ENCODE peak calls at places on chromosomes 7 and 10, in four cellular contexts. One of them, this sample, is unnamed.

GRCh38 chr10:29356931-29357330 is 68.1 kb downstream of the LYZL1 start:
- DNase-seq in astrocyte: peak; percentile 56
- DNase-seq in esophagus squamous epithelium: no peak
- DNase-seq in CD8-positive, alpha-beta T cell: no peak
- DNase-seq in this sample: no peak

GRCh38 chr7:106462365-106462859 is 177.6 kb upstream of the NAMPT start:
- DNase-seq in astrocyte: no peak
- DNase-seq in esophagus squamous epithelium: no peak
- DNase-seq in CD8-positive, alpha-beta T cell: no peak
- DNase-seq in this sample: no peak

GRCh38 chr10:5896765-5897340 is 6.8 kb downstream of the FBH1 start:
- DNase-seq in astrocyte: no peak
- DNase-seq in esophagus squamous epithelium: no peak
- DNase-seq in CD8-positive, alpha-beta T cell: no peak
- DNase-seq in this sample: no peak

GRCh38 chr7:91517408-91517807 is 253.2 kb downstream of the FZD1 start:
- DNase-seq in astrocyte: peak; percentile 66
- DNase-seq in esophagus squamous epithelium: no peak
- DNase-seq in CD8-positive, alpha-beta T cell: no peak
- DNase-seq in this sample: no peak

GRCh38 chr10:29535012-29535777 is 99.6 kb downstream of the SVIL start:
- DNase-seq in astrocyte: peak; percentile 92
- DNase-seq in esophagus squamous epithelium: no peak
- DNase-seq in CD8-positive, alpha-beta T cell: no peak
- DNase-seq in this sample: peak; percentile 34

GRCh38 chr10:132846631-132847415 is 60.9 kb upstream of the NKX6-2 start:
- DNase-seq in astrocyte: no peak
- DNase-seq in esophagus squamous epithelium: no peak
- DNase-seq in CD8-positive, alpha-beta T cell: no peak
- DNase-seq in this sample: no peak

GRCh38 chr10:113683300-113683699 is 3.6 kb downstream of the CASP7 start:
- DNase-seq in astrocyte: no peak
- DNase-seq in esophagus squamous epithelium: no peak
- DNase-seq in CD8-positive, alpha-beta T cell: no peak
- DNase-seq in this sample: no peak

GRCh38 chr7:2471396-2471795 is 4.8 kb downstream of the GRIFIN start:
- DNase-seq in astrocyte: no peak
- DNase-seq in esophagus squamous epithelium: no peak
- DNase-seq in CD8-positive, alpha-beta T cell: no peak
- DNase-seq in this sample: peak; percentile 55

GRCh38 chr7:1311406-1312097 is 78.9 kb downstream of the UNCX start:
- DNase-seq in astrocyte: no peak
- DNase-seq in esophagus squamous epithelium: no peak
- DNase-seq in CD8-positive, alpha-beta T cell: no peak
- DNase-seq in this sample: no peak

GRCh38 chr7:51029586-51030230 is 247.0 kb upstream of the GRB10 start:
- DNase-seq in astrocyte: peak; percentile 91
- DNase-seq in esophagus squamous epithelium: no peak
- DNase-seq in CD8-positive, alpha-beta T cell: no peak
- DNase-seq in this sample: no peak

GRCh38 chr10:20768849-20769248 is 128.3 kb downstream of the NEBL start:
- DNase-seq in astrocyte: peak; percentile 6
- DNase-seq in esophagus squamous epithelium: no peak
- DNase-seq in CD8-positive, alpha-beta T cell: no peak
- DNase-seq in this sample: no peak

GRCh38 chr10:58712982-58713381 is 200.3 kb downstream of the BICC1 start:
- DNase-seq in astrocyte: no peak
- DNase-seq in esophagus squamous epithelium: no peak
- DNase-seq in CD8-positive, alpha-beta T cell: no peak
- DNase-seq in this sample: no peak

GRCh38 chr10:91017202-91017601 is 96.3 kb upstream of the ANKRD1 start:
- DNase-seq in astrocyte: no peak
- DNase-seq in esophagus squamous epithelium: no peak
- DNase-seq in CD8-positive, alpha-beta T cell: no peak
- DNase-seq in this sample: no peak

GRCh38 chr7:138186951-138187351 is 110.7 kb downstream of the AKR1D1 start:
- DNase-seq in astrocyte: peak; percentile 87
- DNase-seq in esophagus squamous epithelium: no peak
- DNase-seq in CD8-positive, alpha-beta T cell: no peak
- DNase-seq in this sample: no peak

GRCh38 chr7:5237286-5237685 is 45.5 kb upstream of the SLC29A4 start:
- DNase-seq in astrocyte: peak; percentile 30
- DNase-seq in esophagus squamous epithelium: no peak
- DNase-seq in CD8-positive, alpha-beta T cell: no peak
- DNase-seq in this sample: no peak

GRCh38 chr7:125010540-125010939 is 80.9 kb upstream of the POT1 start:
- DNase-seq in astrocyte: no peak
- DNase-seq in esophagus squamous epithelium: no peak
- DNase-seq in CD8-positive, alpha-beta T cell: no peak
- DNase-seq in this sample: no peak

GRCh38 chr7:40946549-40946948 is 756.3 kb downstream of the INHBA start:
- DNase-seq in astrocyte: no peak
- DNase-seq in esophagus squamous epithelium: no peak
- DNase-seq in CD8-positive, alpha-beta T cell: no peak
- DNase-seq in this sample: no peak

GRCh38 chr7:40948239-40948638 is 754.7 kb downstream of the INHBA start:
- DNase-seq in astrocyte: no peak
- DNase-seq in esophagus squamous epithelium: no peak
- DNase-seq in CD8-positive, alpha-beta T cell: no peak
- DNase-seq in this sample: no peak

GRCh38 chr7:40944981-40945585 is 757.8 kb downstream of the INHBA start:
- DNase-seq in astrocyte: no peak
- DNase-seq in esophagus squamous epithelium: no peak
- DNase-seq in CD8-positive, alpha-beta T cell: no peak
- DNase-seq in this sample: no peak

GRCh38 chr7:40945788-40946187 is 757.1 kb downstream of the INHBA start:
- DNase-seq in astrocyte: no peak
- DNase-seq in esophagus squamous epithelium: no peak
- DNase-seq in CD8-positive, alpha-beta T cell: no peak
- DNase-seq in this sample: no peak

DNA sequence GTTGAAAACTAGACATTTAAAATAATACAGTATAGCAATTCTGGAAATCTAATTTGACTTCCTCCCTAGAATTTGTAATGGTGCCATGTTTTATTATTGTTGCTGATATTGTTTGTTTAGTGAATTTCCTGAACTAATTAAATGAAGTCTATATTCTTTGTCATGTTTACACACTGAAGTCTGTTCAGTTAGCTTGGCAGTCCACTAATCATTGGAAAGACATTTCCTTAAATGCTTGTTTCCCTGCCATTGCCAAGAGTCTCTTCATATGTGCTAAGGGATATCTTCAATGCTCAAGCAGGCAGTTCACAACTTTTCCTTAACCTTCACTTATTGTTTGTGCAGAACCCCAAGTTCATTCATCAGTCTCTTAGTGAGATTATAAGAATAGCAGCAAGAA is 755.3 kb downstream of the INHBA start:
- DNase-seq in astrocyte: no peak
- DNase-seq in esophagus squamous epithelium: no peak
- DNase-seq in CD8-positive, alpha-beta T cell: no peak
- DNase-seq in this sample: no peak
- H3K9me3 ChIP-seq in astrocyte: peaks cover 5% of the 10 kb centered on the region
- H3K9me3 ChIP-seq in esophagus squamous epithelium: no peaks in the 10 kb centered on the region
- H3K9me3 ChIP-seq in CD8-positive, alpha-beta T cell: peaks cover 4% of the 10 kb centered on the region
- H3K9me3 ChIP-seq in this sample: no peaks in the 10 kb centered on the region

DNA sequence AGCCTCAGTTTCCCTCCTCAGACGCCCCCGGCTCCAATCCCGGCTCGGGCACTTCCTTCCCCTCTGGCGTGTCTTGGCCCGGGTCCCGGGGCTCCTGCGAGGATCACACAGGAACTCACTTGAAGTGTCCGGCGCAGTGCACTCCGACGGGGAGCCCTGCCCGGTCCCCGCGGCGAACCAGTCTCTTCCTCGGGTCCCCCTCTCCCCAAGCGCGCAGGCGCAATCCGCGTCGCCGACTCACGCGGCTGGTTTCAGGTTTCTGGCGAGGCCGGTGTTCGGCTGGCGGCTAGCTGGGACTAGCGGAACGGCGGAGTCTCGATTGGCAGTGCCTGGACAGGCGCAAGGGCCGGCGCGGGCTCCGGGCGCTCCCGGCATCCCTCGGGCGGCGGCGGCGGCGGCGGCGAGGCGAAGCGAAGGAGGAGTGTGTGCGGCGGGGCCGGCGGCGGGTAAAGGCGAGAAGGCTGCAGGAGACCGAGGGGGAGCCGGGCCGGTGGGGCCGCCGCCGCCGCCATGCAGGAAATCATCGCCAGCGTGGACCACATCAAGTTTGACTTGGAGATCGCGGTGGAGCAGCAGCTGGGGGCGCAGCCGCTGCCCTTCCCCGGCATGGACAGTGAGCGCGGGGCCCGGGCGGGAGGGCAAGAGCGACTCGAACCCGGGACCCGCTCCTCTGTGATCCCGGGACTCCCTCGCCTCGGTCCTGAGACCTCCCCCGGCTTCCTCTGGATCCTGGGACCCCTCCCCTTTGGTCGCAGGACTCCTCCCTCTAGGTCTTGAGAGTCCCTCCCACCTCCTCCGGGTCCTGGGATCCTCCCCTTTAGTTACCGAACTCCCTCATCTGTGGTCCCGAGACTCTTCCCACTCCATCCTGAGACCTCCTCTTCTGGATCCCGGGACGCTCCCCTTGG is at the start of the genes CPSF4 and PTCD1:
- DNase-seq in astrocyte: peak; percentile 88
- DNase-seq in esophagus squamous epithelium: peak; percentile 69
- DNase-seq in CD8-positive, alpha-beta T cell: peak; percentile 82
- DNase-seq in this sample: peak; percentile 97
- TF ChIP-seq CTCF in astrocyte: no peak
- TF ChIP-seq CTCF in esophagus squamous epithelium: no peak
- TF ChIP-seq CTCF in CD8-positive, alpha-beta T cell: no peak
- TF ChIP-seq CTCF in this sample: no peak

GRCh38 chr10:690227-691161 is 1.0 kb upstream of the DIP2C start:
- DNase-seq in astrocyte: no peak
- DNase-seq in esophagus squamous epithelium: no peak
- DNase-seq in CD8-positive, alpha-beta T cell: no peak
- DNase-seq in this sample: no peak
- H3K4me3 ChIP-seq in astrocyte: peak overlapping the region; percentile 63
- H3K4me3 ChIP-seq in esophagus squamous epithelium: peak overlapping the region; percentile 87
- H3K4me3 ChIP-seq in CD8-positive, alpha-beta T cell: no peak overlapping the region
- H3K4me3 ChIP-seq in this sample: peak overlapping the region; percentile 71

GRCh38 chr7:98536803-98537202 is 80.3 kb upstream of the NPTX2 start:
- DNase-seq in astrocyte: no peak
- DNase-seq in esophagus squamous epithelium: no peak
- DNase-seq in CD8-positive, alpha-beta T cell: no peak
- DNase-seq in this sample: no peak
- H3K9me3 ChIP-seq in astrocyte: no peaks in the 10 kb centered on the region
- H3K9me3 ChIP-seq in esophagus squamous epithelium: no peaks in the 10 kb centered on the region
- H3K9me3 ChIP-seq in CD8-positive, alpha-beta T cell: no peaks in the 10 kb centered on the region
- H3K9me3 ChIP-seq in this sample: peaks cover 2% of the 10 kb centered on the region

GRCh38 chr7:46932266-46932655 is 649.6 kb downstream of the TNS3 start:
- DNase-seq in astrocyte: no peak
- DNase-seq in esophagus squamous epithelium: no peak
- DNase-seq in CD8-positive, alpha-beta T cell: no peak
- DNase-seq in this sample: no peak

GRCh38 chr7:46933596-46933995 is 648.3 kb downstream of the TNS3 start:
- DNase-seq in astrocyte: peak; percentile 44
- DNase-seq in esophagus squamous epithelium: no peak
- DNase-seq in CD8-positive, alpha-beta T cell: no peak
- DNase-seq in this sample: no peak

GRCh38 chr7:46930336-46930735 is 651.6 kb downstream of the TNS3 start:
- DNase-seq in astrocyte: peak; percentile 96
- DNase-seq in esophagus squamous epithelium: no peak
- DNase-seq in CD8-positive, alpha-beta T cell: no peak
- DNase-seq in this sample: no peak

GRCh38 chr7:46934198-46934825 is 647.6 kb downstream of the TNS3 start:
- DNase-seq in astrocyte: peak; percentile 29
- DNase-seq in esophagus squamous epithelium: no peak
- DNase-seq in CD8-positive, alpha-beta T cell: no peak
- DNase-seq in this sample: no peak

DNA sequence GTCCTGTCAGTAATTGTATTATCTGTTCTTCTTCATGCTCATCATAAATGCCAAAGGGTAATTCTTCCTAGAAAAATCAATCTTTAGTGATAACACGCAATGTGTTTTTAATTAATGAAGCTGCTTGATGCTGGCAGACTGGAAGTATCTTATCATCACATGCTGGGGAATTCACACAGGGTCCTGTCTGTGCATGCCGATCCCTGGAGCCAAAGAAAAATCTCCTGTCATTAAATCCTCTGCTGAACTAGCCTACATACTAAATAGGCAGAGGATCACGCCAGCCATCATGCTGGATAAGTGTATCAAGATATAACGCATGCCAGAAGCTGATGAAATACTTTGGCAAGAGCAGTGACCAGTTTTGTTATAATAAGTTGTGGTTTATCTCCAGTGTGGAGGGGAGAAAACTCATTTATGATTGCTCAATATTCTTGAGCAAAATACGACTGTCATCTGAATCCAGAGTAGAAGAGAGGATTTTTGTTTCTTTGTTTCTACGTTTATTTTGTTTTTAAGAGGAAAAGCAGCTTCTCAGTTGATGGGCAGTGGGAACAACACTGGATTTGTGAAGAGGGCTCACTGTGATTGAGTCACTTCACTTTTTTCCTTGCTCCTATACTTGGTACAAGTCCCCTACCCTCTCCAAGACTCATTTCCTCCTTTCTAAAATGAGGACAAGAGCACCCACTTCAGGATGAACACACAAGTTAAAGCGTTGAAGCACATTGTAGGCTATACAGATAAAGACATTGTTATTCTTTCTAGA is 649.1 kb downstream of the TNS3 start:
- DNase-seq in astrocyte: peak; percentile 95
- DNase-seq in esophagus squamous epithelium: no peak
- DNase-seq in CD8-positive, alpha-beta T cell: no peak
- DNase-seq in this sample: no peak
- TF ChIP-seq CTCF in astrocyte: no peak
- TF ChIP-seq CTCF in esophagus squamous epithelium: no peak
- TF ChIP-seq CTCF in CD8-positive, alpha-beta T cell: no peak
- TF ChIP-seq CTCF in this sample: no peak

DNA sequence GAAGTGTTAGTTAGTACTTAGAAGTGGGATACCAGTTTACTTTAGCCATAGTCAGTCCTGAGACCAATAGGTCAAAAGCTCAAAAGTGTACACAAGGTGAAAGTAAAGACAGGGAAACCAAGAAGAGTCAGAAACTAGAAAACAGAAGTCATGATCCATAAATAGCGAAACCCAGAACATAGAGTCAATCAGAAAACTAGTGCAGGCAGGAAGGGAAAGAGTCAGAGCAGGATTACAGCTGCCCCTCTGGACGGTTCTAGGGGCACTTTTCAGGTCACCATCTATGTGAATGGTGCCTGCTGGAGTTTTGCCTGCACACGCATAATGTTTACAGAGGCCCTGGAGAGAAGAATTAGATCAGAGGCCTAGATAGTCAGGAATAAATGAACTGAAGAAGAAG is 22.4 kb upstream of the DMTF1 start:
- DNase-seq in astrocyte: no peak
- DNase-seq in esophagus squamous epithelium: no peak
- DNase-seq in CD8-positive, alpha-beta T cell: no peak
- DNase-seq in this sample: no peak
- H3K4me3 ChIP-seq in astrocyte: no peak overlapping the region
- H3K4me3 ChIP-seq in esophagus squamous epithelium: no peak overlapping the region
- H3K4me3 ChIP-seq in CD8-positive, alpha-beta T cell: no peak overlapping the region
- H3K4me3 ChIP-seq in this sample: no peak overlapping the region

GRCh38 chr10:10544890-10545289 is 472.8 kb upstream of the CELF2 start:
- DNase-seq in astrocyte: no peak
- DNase-seq in esophagus squamous epithelium: no peak
- DNase-seq in CD8-positive, alpha-beta T cell: no peak
- DNase-seq in this sample: no peak
- H3K9me3 ChIP-seq in astrocyte: no peaks in the 10 kb centered on the region
- H3K9me3 ChIP-seq in esophagus squamous epithelium: no peaks in the 10 kb centered on the region
- H3K9me3 ChIP-seq in CD8-positive, alpha-beta T cell: no peaks in the 10 kb centered on the region
- H3K9me3 ChIP-seq in this sample: no peaks in the 10 kb centered on the region

This sample was measured in WERI-Rb-1.